ENCODE peak calls at places on chromosomes 2 and 18, in seven cellular contexts. B, V, H, G, C, O and U are unnamed samples. For H3K4me1, the result is how much of the 10 kb centered on the place peaks cover.

GRCh38 chr2:163182764-163183354 is 344.3 kb upstream of the KCNH7 start:
- DNase-seq in G (no peak), O (no peak), B (no peak), H (no peak), C (peak), V (peak), U (no peak)

GRCh38 chr2:191670076-191670475 is 7.9 kb upstream of the NABP1 start:
- DNase-seq in G (no peak), B (no peak), O (no peak), V (no peak), H (no peak), C (no peak), U (no peak)

GRCh38 chr18:63177822-63178525 is 141.6 kb downstream of the BCL2 start:
- DNase-seq in O (no peak), G (no peak), V (no peak), C (no peak), H (peak), B (peak), U (peak)

GRCh38 chr2:195363496-195363895 is 293.5 kb upstream of the SLC39A10 start:
- DNase-seq in B (no peak), O (no peak), V (no peak), G (no peak), C (no peak), H (no peak), U (no peak)

GRCh38 chr18:77103991-77104521 is 28.5 kb downstream of the MBP start:
- DNase-seq in B (no peak), H (no peak), O (no peak), G (no peak), C (peak), V (no peak), U (no peak)

GRCh38 chr2:43184339-43184895 is 42.0 kb downstream of the ZFP36L2 start:
- DNase-seq in H (peak), G (no peak), C (no peak), B (no peak), O (no peak), V (no peak), U (no peak)

GRCh38 chr18:77071711-77072292 is 60.8 kb downstream of the MBP start:
- DNase-seq in G (peak), C (peak), O (peak), H (no peak), V (no peak), B (no peak), U (no peak)

GRCh38 chr2:108968619-108969018 is 20.4 kb downstream of the EDAR start:
- DNase-seq in G (peak), C (no peak), V (no peak), B (no peak), O (no peak), H (peak), U (no peak)

GRCh38 chr2:173090973-173091660 is 15.5 kb downstream of the MAP3K20 start:
- DNase-seq in C (no peak), G (no peak), O (no peak), B (peak), V (peak), H (no peak), U (no peak)

GRCh38 chr18:23336072-23336471 is 117.0 kb upstream of the RIOK3 start:
- DNase-seq in B (no peak), H (no peak), V (no peak), O (no peak), C (peak), G (no peak), U (no peak)

GRCh38 chr2:178271629-178272333 is 77.5 kb downstream of the OSBPL6 start:
- DNase-seq in B (peak), G (no peak), C (no peak), V (no peak), O (no peak), H (peak), U (no peak)

GRCh38 chr2:20424300-20425290 is 22.3 kb upstream of the RHOB start:
- DNase-seq in G (peak), B (peak), H (peak), V (peak), O (no peak), C (peak), U (peak)

GRCh38 chr18:22765889-22766288 is 167.2 kb upstream of the RBBP8 start:
- DNase-seq in V (no peak), C (no peak), H (no peak), G (no peak), B (no peak), O (no peak), U (no peak)

GRCh38 chr2:7118606-7119503 is 201.6 kb downstream of the RNF144A start:
- DNase-seq in H (no peak), B (no peak), C (no peak), V (peak), O (no peak), G (no peak), U (no peak)

GRCh38 chr18:76212958-76213357 is 282.1 kb downstream of the ZNF516 start:
- DNase-seq in H (no peak), C (no peak), V (peak), B (no peak), O (no peak), G (no peak), U (no peak)

GRCh38 chr2:215845839-215846586 is 167.3 kb downstream of the MREG start:
- DNase-seq in C (peak), V (no peak), H (no peak), O (no peak), B (no peak), G (no peak), U (no peak)

GRCh38 chr2:40242315-40242714 is 209.6 kb downstream of the SLC8A1 start:
- DNase-seq in C (no peak), O (no peak), V (peak), B (no peak), G (no peak), H (no peak), U (no peak)

GRCh38 chr2:40244251-40245010 is 207.5 kb downstream of the SLC8A1 start:
- DNase-seq in C (peak), G (peak), V (peak), O (peak), H (peak), B (peak), U (no peak)

GRCh38 chr2:40243581-40243980 is 208.3 kb downstream of the SLC8A1 start:
- DNase-seq in G (no peak), O (no peak), H (no peak), V (no peak), C (no peak), B (no peak), U (no peak)

DNA sequence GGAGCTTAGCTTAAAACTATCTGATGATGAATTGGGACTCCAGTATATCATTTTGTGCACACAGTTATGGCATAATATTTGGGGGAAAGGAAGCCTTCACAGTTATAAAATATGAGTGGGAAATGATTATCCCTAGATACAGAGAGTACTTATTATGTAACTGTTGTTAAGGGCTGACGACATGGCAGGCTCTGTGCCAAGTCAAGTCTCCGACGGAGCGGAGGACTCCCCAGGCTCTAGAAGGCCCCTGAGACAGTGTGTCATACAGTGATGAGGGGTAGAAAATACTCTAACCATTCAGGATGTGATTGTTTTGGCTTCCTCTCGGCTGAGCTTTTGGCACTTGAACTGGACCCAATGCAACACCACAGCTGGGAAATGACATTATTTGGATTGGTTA is 211.8 kb downstream of the SLC8A1 start:
- DNase-seq in C (peak), B (peak), G (peak), O (no peak), V (no peak), H (peak), U (no peak)
- TF ChIP-seq POLR2AphosphoS5 in C (no peak), B (peak), G (peak), O (no peak), V (no peak), H (peak), U (no peak)

GRCh38 chr2:160377204-160377995 is 116.2 kb downstream of the RBMS1 start:
- DNase-seq in V (peak), B (no peak), C (no peak), O (no peak), H (no peak), G (no peak), U (no peak)
- H3K4me1 ChIP-seq in V (half or more), B (under half), C (half or more), O (under half), H (half or more), G (half or more), U (half or more)

DNA sequence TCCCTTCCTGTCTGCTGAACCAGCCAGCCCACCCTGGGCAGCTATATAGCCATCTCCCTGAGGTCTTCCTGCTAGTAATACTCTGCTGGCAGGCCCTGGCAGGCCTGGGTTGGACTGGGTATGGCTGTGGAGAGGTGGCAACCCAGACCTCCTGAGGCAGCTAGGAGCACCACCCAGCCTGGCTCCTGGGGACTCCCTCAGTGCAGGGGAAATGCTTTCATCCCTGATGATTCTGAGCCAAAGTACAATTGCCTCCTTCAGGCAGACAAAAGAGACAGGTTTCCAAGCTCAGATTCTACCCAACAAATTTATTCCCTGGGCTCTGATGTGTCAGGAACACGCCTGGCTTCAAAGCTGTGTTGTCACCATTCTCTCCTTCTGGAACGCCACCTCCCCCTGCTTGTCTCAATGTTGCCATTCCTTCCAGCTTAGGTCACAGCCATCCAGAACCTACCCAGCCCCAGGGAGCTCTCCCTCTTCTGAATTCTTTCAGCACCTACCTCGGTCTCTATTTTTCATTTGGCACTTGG is 4.7 kb upstream of the DNAJB2 start:
- DNase-seq in H (no peak), B (no peak), V (peak), C (no peak), G (no peak), O (peak), U (peak)
- TF ChIP-seq POLR2AphosphoS5 in H (no peak), B (no peak), V (no peak), C (no peak), G (no peak), O (no peak), U (no peak)

GRCh38 chr2:134295441-134295840 is 41.6 kb downstream of the MGAT5 start:
- DNase-seq in C (peak), H (no peak), V (no peak), B (no peak), G (no peak), O (no peak), U (no peak)

GRCh38 chr2:134293719-134294537 is 40.1 kb downstream of the MGAT5 start:
- DNase-seq in B (no peak), H (no peak), O (no peak), G (no peak), V (no peak), C (no peak), U (no peak)

GRCh38 chr2:134290363-134290762 is 36.5 kb downstream of the MGAT5 start:
- DNase-seq in O (no peak), C (no peak), G (no peak), V (no peak), H (no peak), B (no peak), U (no peak)

GRCh38 chr2:134289225-134289624 is 35.4 kb downstream of the MGAT5 start:
- DNase-seq in C (no peak), B (no peak), G (no peak), O (no peak), V (no peak), H (no peak), U (peak)

GRCh38 chr2:134292514-134292913 is 38.6 kb downstream of the MGAT5 start:
- DNase-seq in O (no peak), G (no peak), V (no peak), B (no peak), C (no peak), H (no peak), U (no peak)
- H3K4me1 ChIP-seq in O (under half), G (half or more), V (under half), B (under half), C (under half), H (under half), U (half or more)

DNA sequence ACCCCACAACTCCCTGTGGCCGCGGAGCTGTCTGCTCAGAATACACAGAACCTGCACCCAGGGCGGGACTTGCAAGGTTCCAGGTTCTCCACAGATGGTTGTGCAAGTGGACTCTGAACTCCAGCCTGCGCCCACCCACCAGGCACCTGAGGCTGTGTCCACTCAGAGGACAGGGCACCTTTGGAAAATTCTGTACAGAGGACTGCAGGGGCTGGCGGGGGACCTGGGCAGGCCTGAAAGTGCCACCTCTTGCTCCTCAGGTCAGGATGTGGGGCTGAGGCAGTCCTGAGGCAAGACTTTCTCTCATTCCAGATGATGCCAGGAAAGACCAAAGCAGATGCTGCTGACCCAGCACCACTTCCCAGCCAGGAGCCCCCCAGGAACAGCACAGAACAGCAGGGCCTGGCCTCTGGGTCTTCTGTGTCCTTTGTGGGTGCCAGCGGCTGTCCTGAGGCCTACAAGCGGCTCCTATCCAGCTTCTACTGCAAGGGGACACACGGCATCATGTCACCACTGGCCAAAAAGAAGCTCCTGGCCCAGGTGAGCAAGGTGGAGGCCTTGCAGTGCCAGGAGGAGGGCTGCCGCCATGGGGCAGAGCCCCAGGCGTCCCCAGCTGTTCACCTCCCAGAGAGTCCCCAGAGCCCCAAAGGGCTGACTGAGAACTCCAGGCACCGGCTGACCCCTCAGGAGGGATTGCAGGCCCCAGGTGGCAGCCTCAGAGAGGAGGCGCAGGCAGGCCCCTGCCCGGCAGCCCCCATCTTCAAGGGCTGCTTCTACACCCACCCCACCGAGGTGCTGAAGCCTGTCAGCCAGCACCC is 14.4 kb downstream of the ARID5A start:
- DNase-seq in C (no peak), G (no peak), O (no peak), H (no peak), B (no peak), V (no peak), U (no peak)
- TF ChIP-seq POLR2AphosphoS5 in C (no peak), G (no peak), O (no peak), H (no peak), B (no peak), V (no peak), U (no peak)

DNA sequence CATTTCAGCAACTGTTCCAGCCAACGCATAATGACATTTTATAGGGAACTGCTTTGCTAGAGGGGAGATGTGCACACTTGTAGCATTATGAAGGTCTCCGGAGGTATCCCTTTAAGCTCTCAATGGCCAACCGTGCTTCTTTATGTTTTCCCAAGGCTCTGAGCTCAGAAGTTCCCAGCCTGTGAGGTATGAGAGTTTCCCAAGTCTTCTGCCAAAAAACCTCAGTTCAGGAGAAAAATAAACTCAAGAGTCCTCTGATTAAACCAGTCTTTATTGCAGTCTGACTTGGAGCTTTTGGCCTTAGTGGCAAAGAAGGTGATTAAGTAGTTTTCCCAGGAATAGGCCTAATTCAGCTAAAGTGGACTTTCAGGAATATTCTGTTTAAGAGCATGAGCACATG is 35.4 kb upstream of the ZNF532 start:
- DNase-seq in G (no peak), V (no peak), O (no peak), C (no peak), H (no peak), B (no peak), U (no peak)
- H3K4me1 ChIP-seq in G (under half), V (under half), O (under half), C (under half), H (under half), B (under half), U (under half)

GRCh38 chr2:8484502-8485283 is 197.2 kb upstream of the ID2 start:
- DNase-seq in C (no peak), G (no peak), O (no peak), V (no peak), H (no peak), B (no peak), U (no peak)
- TF ChIP-seq POLR2AphosphoS5 in C (no peak), G (no peak), O (no peak), V (no peak), H (no peak), B (no peak), U (no peak)

DNA sequence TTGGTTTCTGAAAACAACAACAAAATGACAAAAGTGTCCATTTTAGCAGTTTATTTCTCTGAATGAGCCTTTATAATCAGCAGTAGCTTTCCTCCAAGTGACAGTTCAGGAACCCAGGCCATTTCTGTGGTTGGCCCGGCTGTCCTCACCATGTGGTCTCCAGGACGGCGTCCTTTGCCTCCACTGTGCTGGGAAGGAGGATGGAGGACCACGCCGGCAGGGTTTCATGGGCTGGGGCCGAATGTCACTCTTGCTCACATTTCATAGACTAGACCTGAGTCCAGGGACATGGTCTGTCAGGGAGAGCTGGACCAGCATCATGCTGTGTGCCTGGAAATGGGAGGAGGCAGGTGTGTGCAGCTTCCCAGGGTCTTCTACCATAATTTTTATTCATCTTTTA is 50.9 kb downstream of the ARHGEF4 start:
- DNase-seq in V (no peak), C (no peak), G (no peak), B (no peak), H (no peak), O (no peak), U (no peak)
- H3K4me1 ChIP-seq in V (under half), C (under half), G (under half), B (under half), H (under half), O (under half), U (under half)

DNA sequence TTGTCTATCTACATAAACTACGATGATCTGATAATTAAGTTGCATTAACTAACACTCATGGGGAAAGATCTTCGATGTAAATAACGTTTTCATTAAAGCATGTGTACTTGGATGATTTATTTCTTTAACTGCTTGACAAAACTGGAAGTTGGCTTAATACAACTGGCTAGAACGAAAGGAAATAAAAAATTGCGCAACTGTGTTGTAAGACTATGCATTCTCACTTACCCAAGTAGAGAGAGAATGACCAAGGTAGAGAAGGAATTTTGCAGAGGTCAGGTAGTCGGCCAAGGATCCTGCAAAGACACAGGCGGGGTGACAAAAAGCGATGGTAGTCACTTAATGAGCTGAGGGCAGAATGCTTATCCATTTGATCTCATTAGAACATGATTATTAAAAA is 1.0 kb downstream of the SLC40A1 start:
- DNase-seq in H (no peak), O (no peak), B (no peak), C (peak), V (no peak), G (no peak), U (no peak)
- TF ChIP-seq POLR2AphosphoS5 in H (peak), O (no peak), B (peak), C (no peak), V (no peak), G (peak), U (no peak)